ENCODE peak calls at places on chromosomes 5 and 9, in six cellular contexts. E is IMR-90, O is H9, J is H1, A is neuronal stem cell, I is mesenchymal stem cell. W is an unnamed sample.

GRCh38 chr9:130053504-130054427 is at the start of gene GPR107:
- DNase-seq in E (peak; percentile 57), O (peak; percentile 77), J (peak; percentile 88), A (peak; percentile 73), I (peak; percentile 85), W (peak; percentile 69)

GRCh38 chr5:135447298-135447929 is at the start of gene DCANP1:
- DNase-seq in E (no peak), O (no peak), J (no peak), A (no peak), I (no peak), W (no peak)

GRCh38 chr5:5353681-5354080 is 68.8 kb upstream of the ICE1 start:
- DNase-seq in E (no peak), O (peak; percentile 53), J (peak; percentile 57), A (no peak), I (no peak), W (no peak)

GRCh38 chr5:177479774-177480173 is 6.3 kb upstream of the DBN1 start:
- DNase-seq in E (peak; percentile 71), O (no peak), J (no peak), A (no peak), I (peak; percentile 85), W (no peak)

GRCh38 chr5:134070979-134071849 is 43.3 kb upstream of the TCF7 start:
- DNase-seq in E (no peak), O (peak; percentile 82), J (peak; percentile 75), A (peak; percentile 27), I (no peak), W (peak; percentile 13)

GRCh38 chr5:169745441-169746146 is 108.5 kb downstream of the DOCK2 start:
- DNase-seq in E (peak; percentile 33), O (no peak), J (no peak), A (no peak), I (peak; percentile 71), W (no peak)

GRCh38 chr5:178364326-178364675 is 131.7 kb upstream of the PHYKPL start:
- DNase-seq in E (no peak), O (no peak), J (no peak), A (no peak), I (no peak), W (no peak)

GRCh38 chr9:93636667-93637066 is 60.3 kb downstream of the PHF2 start:
- DNase-seq in E (no peak), O (no peak), J (no peak), A (no peak), I (no peak), W (no peak)

GRCh38 chr9:33166263-33167083 is 663 bp downstream of the B4GALT1 start:
- DNase-seq in E (no peak), O (no peak), J (no peak), A (no peak), I (peak; percentile 66), W (peak; percentile 30)

DNA sequence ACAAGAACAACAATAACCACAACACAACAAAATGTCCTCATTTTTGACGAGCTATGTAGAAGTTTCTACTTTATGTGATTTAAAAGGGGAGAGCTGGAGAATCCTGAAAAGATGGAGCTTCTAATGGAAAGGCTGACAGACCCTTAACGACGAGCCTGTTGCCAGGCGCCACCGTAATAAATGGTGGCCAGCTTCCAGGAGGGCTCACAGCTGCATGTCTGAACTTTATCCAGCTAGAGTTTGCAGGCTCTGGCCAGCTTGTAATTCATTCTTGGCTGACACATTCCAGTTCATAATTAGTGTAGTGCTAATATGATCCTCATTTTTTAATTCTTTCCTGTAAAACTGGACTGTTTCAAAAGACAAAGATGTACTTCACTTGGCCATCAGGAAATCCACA is 246.7 kb downstream of the GAS1 start:
- DNase-seq in E (peak; percentile 41), O (no peak), J (no peak), A (no peak), I (no peak), W (no peak)
- H3K23ac ChIP-seq in E (no peak overlapping the region), O (no peak overlapping the region), J (no peak overlapping the region), A (no peak overlapping the region), I (no peak overlapping the region), W (no peak overlapping the region)

GRCh38 chr5:107670028-107670926 is 460 bp downstream of the EFNA5 start:
- DNase-seq in E (peak; percentile 2), O (peak; percentile 54), J (peak; percentile 74), A (no peak), I (peak; percentile 58), W (peak; percentile 49)
- H2BK5ac ChIP-seq in E (no peak overlapping the region), O (no peak overlapping the region), J (peak overlapping the region; percentile 24), A (peak overlapping the region; percentile 100), I (peak overlapping the region; percentile 87), W (no peak overlapping the region)

GRCh38 chr5:27474054-27474323 is 435.6 kb upstream of the CDH9 start:
- DNase-seq in E (no peak), O (no peak), J (no peak), A (no peak), I (peak; percentile 24), W (no peak)
- H3K14ac ChIP-seq in E (no peak overlapping the region), O (no peak overlapping the region), J (no peak overlapping the region), A (no peak overlapping the region), I (no peak overlapping the region), W (no peak overlapping the region)

GRCh38 chr5:65480306-65480865 is 1.3 kb downstream of the ADAMTS6 start:
- DNase-seq in E (peak; percentile 93), O (no peak), J (no peak), A (no peak), I (peak; percentile 84), W (no peak)
- H3K23ac ChIP-seq in E (peak overlapping the region; percentile 96), O (no peak overlapping the region), J (no peak overlapping the region), A (no peak overlapping the region), I (no peak overlapping the region), W (peak overlapping the region; percentile 31)

GRCh38 chr9:22446589-22446949 is at the start of gene DMRTA1:
- DNase-seq in E (peak; percentile 25), O (peak; percentile 92), J (no peak), A (no peak), I (peak; percentile 73), W (peak; percentile 22)
- H2BK5ac ChIP-seq in E (no peak within 1 kb of the TSS), O (no peak within 1 kb of the TSS), J (peak within 1 kb of the TSS; percentile 22), A (peak within 1 kb of the TSS; percentile 75), I (peak within 1 kb of the TSS; percentile 82), W (peak within 1 kb of the TSS; percentile 43)